ENCODE peak calls at places on chromosomes 2 and 18, in four cellular contexts. T is psoas muscle; P is WERI-Rb-1; S is CD4-positive, alpha-beta T cell. H is an unnamed sample.
A peak's percentile ranks its signal among the peaks of the same experiment; 100 is the strongest.

GRCh38 chr2:67445652-67446268 is 48.6 kb downstream of the ETAA1 start:
- DNase-seq in T (no peak), P (no peak), S (no peak), H (no peak)

GRCh38 chr2:228700638-228701037 is 519.2 kb upstream of the SPHKAP start:
- DNase-seq in T (no peak), P (no peak), S (no peak), H (no peak)

GRCh38 chr18:57210711-57211411 is 64.0 kb downstream of the BOD1L2 start:
- DNase-seq in T (no peak), P (no peak), S (no peak), H (no peak)

GRCh38 chr2:232439758-232440135 is 16.2 kb upstream of the ALPI start:
- DNase-seq in T (no peak), P (no peak), S (no peak), H (peak; percentile 22)

GRCh38 chr2:75560022-75560767 is 544 bp downstream of the EVA1A start:
- DNase-seq in T (no peak), P (no peak), S (no peak), H (peak; percentile 39)

GRCh38 chr2:241808051-241808450 is 942 bp upstream of the NEU4 start:
- DNase-seq in T (peak; percentile 12), P (peak; percentile 14), S (no peak), H (no peak)

GRCh38 chr18:11065061-11065460 is 84.3 kb downstream of the PIEZO2 start:
- DNase-seq in T (no peak), P (no peak), S (no peak), H (no peak)

GRCh38 chr2:53347219-53347618 is 420.4 kb upstream of the CHAC2 start:
- DNase-seq in T (no peak), P (no peak), S (no peak), H (no peak)

GRCh38 chr2:174635015-174635593 is 37.5 kb upstream of the WIPF1 start:
- DNase-seq in T (no peak), P (no peak), S (no peak), H (no peak)

GRCh38 chr2:120887844-120888243 is 152.2 kb downstream of the GLI2 start:
- DNase-seq in T (no peak), P (no peak), S (no peak), H (no peak)

GRCh38 chr2:169362346-169363026 is at the start of gene LRP2:
- DNase-seq in T (no peak), P (peak; percentile 15), S (peak; percentile 2), H (peak; percentile 23)

GRCh38 chr18:7637269-7637668 is 70.2 kb downstream of the PTPRM start:
- DNase-seq in T (no peak), P (no peak), S (no peak), H (no peak)

GRCh38 chr2:234293973-234294372 is 202.9 kb downstream of the ARL4C start:
- DNase-seq in T (no peak), P (no peak), S (no peak), H (no peak)

GRCh38 chr2:173109253-173110188 is 33.9 kb downstream of the MAP3K20 start:
- DNase-seq in T (no peak), P (no peak), S (no peak), H (no peak)

GRCh38 chr2:172178035-172178434 is 75.3 kb upstream of the DLX2 start:
- DNase-seq in T (no peak), P (no peak), S (no peak), H (no peak)

GRCh38 chr18:14940738-14941137 is 192.8 kb downstream of the ANKRD30B start:
- DNase-seq in T (no peak), P (no peak), S (no peak), H (no peak)

GRCh38 chr2:27622921-27623384 is 5.9 kb downstream of the CCDC121 start:
- DNase-seq in T (no peak), P (no peak), S (no peak), H (no peak)

GRCh38 chr2:134133622-134134312 is 120.1 kb upstream of the MGAT5 start:
- DNase-seq in T (no peak), P (no peak), S (no peak), H (no peak)

GRCh38 chr2:237180987-237181386 is 95.3 kb downstream of the COPS8 start:
- DNase-seq in T (no peak), P (no peak), S (no peak), H (no peak)

GRCh38 chr2:199366406-199366805 is 91.3 kb downstream of the SATB2 start:
- DNase-seq in T (no peak), P (no peak), S (no peak), H (no peak)

GRCh38 chr18:48295586-48296311 is 113.4 kb downstream of the ZBTB7C start:
- DNase-seq in T (no peak), P (peak; percentile 65), S (no peak), H (no peak)
- TF ChIP-seq CTCF in T (peak; percentile 7), P (peak; percentile 85), S (no peak), H (peak; percentile 11)

DNA sequence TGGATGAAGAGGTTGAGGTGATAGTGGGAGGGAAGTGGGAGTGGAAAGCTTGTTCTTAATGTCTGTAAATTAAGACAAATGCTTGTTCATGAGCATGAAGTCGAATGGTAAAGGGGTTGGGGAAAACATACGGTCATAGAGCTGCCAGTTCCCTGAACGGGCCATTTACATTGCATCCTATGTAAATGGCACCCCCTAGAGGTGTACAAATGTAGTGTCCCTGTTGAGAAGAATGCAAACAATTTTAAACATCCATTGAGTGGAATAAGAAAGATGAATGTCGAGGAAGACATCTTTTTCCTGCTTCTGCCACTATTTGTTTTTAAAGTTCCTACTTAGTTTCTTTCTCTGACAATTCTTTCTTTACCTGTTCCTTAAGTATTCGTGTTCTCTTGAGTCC is 155.7 kb downstream of the RDH14 start:
- DNase-seq in T (no peak), P (no peak), S (no peak), H (no peak)
- TF ChIP-seq CTCF in T (peak; percentile 11), P (peak; percentile 60), S (no peak), H (peak; percentile 31)

GRCh38 chr2:212480447-212480846 is 58.2 kb downstream of the ERBB4 start:
- DNase-seq in T (no peak), P (no peak), S (no peak), H (no peak)

GRCh38 chr2:212488611-212489010 is 50.0 kb downstream of the ERBB4 start:
- DNase-seq in T (no peak), P (no peak), S (no peak), H (no peak)

GRCh38 chr2:212489719-212490346 is 48.8 kb downstream of the ERBB4 start:
- DNase-seq in T (no peak), P (no peak), S (no peak), H (peak; percentile 3)

GRCh38 chr2:212484563-212485080 is 54.0 kb downstream of the ERBB4 start:
- DNase-seq in T (no peak), P (no peak), S (no peak), H (no peak)
- TF ChIP-seq CTCF in T (no peak), P (no peak), S (no peak), H (no peak)

GRCh38 chr18:58581265-58581664 is 47.6 kb downstream of the ALPK2 start:
- DNase-seq in T (no peak), P (no peak), S (no peak), H (no peak)
- TF ChIP-seq CTCF in T (no peak), P (no peak), S (no peak), H (no peak)

GRCh38 chr18:79396431-79397287 is 929 bp downstream of the NFATC1 start:
- DNase-seq in T (peak; percentile 66), P (peak; percentile 58), S (no peak), H (peak; percentile 84)
- TF ChIP-seq CTCF in T (peak; percentile 22), P (peak; percentile 36), S (peak; percentile 28), H (peak; percentile 81)

DNA sequence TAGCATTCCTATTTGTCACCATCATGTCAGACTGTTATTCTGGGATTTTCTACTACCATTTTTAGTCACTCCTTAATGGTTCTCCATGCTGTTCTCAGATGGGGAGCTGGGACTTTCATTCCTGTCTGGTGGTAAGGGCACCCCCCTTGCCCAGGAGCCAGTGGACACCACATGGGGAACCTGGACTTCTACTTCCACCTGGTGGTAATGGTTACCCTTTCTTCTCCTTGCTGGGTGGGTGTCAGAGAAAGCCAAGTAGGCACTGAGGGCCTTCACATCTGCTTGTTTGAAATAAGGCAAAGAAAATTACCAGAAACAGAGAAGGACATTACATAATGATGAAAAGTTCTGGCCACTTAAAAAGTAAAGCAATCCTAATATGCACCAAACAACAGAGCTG is 239.8 kb downstream of the FHOD3 start:
- DNase-seq in T (no peak), P (no peak), S (no peak), H (no peak)
- TF ChIP-seq CTCF in T (no peak), P (peak; percentile 16), S (no peak), H (no peak)

GRCh38 chr2:55156326-55156725 is 75.8 kb downstream of the CLHC1 start:
- DNase-seq in T (no peak), P (no peak), S (no peak), H (no peak)

GRCh38 chr2:55159037-55159651 is 72.9 kb downstream of the CLHC1 start:
- DNase-seq in T (peak; percentile 51), P (no peak), S (no peak), H (peak; percentile 36)

GRCh38 chr2:55158111-55158814 is 73.8 kb downstream of the CLHC1 start:
- DNase-seq in T (no peak), P (no peak), S (no peak), H (no peak)

GRCh38 chr2:55155764-55156221 is 76.3 kb downstream of the CLHC1 start:
- DNase-seq in T (no peak), P (no peak), S (no peak), H (no peak)

GRCh38 chr2:55157474-55157884 is 74.6 kb downstream of the CLHC1 start:
- DNase-seq in T (no peak), P (no peak), S (no peak), H (no peak)
- TF ChIP-seq CTCF in T (peak; percentile 5), P (peak; percentile 4), S (no peak), H (no peak)

GRCh38 chr18:22324191-22325131 is 93.3 kb downstream of the CTAGE1 start:
- DNase-seq in T (no peak), P (no peak), S (no peak), H (no peak)
- TF ChIP-seq CTCF in T (no peak), P (no peak), S (no peak), H (no peak)